ENCODE peak calls at places on chromosomes 6 and 20, in seven cellular contexts. One of them, this sample, is unnamed.

GRCh38 chr20:31719644-31720485 is 2.8 kb downstream of the BCL2L1 start:
- DNase-seq in RWPE1: peak
- DNase-seq in epithelial cell of esophagus: no peak
- DNase-seq in tibial artery: no peak
- DNase-seq in adrenal gland: no peak
- DNase-seq in endothelial cell: no peak
- DNase-seq in RWPE2: peak
- DNase-seq in this sample: no peak

GRCh38 chr6:20402181-20403079 is 751 bp downstream of the E2F3 start:
- DNase-seq in RWPE1: peak
- DNase-seq in epithelial cell of esophagus: peak
- DNase-seq in tibial artery: peak
- DNase-seq in adrenal gland: peak
- DNase-seq in endothelial cell: peak
- DNase-seq in RWPE2: no peak
- DNase-seq in this sample: no peak

GRCh38 chr6:43942616-43943015 is 172.6 kb downstream of the VEGFA start:
- DNase-seq in RWPE1: no peak
- DNase-seq in epithelial cell of esophagus: no peak
- DNase-seq in tibial artery: no peak
- DNase-seq in adrenal gland: no peak
- DNase-seq in endothelial cell: no peak
- DNase-seq in RWPE2: no peak
- DNase-seq in this sample: no peak

GRCh38 chr6:151374024-151374423 is 17.3 kb downstream of the ZBTB2 start:
- DNase-seq in RWPE1: peak
- DNase-seq in epithelial cell of esophagus: peak
- DNase-seq in tibial artery: no peak
- DNase-seq in adrenal gland: peak
- DNase-seq in endothelial cell: peak
- DNase-seq in RWPE2: no peak
- DNase-seq in this sample: no peak

GRCh38 chr6:136646377-136646776 is 96.2 kb upstream of the MAP7 start:
- DNase-seq in RWPE1: no peak
- DNase-seq in epithelial cell of esophagus: no peak
- DNase-seq in tibial artery: no peak
- DNase-seq in adrenal gland: no peak
- DNase-seq in endothelial cell: no peak
- DNase-seq in RWPE2: no peak
- DNase-seq in this sample: no peak

GRCh38 chr6:169172435-169172834 is 81.2 kb downstream of the THBS2 start:
- DNase-seq in RWPE1: peak
- DNase-seq in epithelial cell of esophagus: peak
- DNase-seq in tibial artery: peak
- DNase-seq in adrenal gland: peak
- DNase-seq in endothelial cell: no peak
- DNase-seq in RWPE2: no peak
- DNase-seq in this sample: no peak

GRCh38 chr6:165695736-165696515 is 32.9 kb upstream of the PDE10A start:
- DNase-seq in RWPE1: no peak
- DNase-seq in epithelial cell of esophagus: no peak
- DNase-seq in tibial artery: no peak
- DNase-seq in adrenal gland: no peak
- DNase-seq in endothelial cell: no peak
- DNase-seq in RWPE2: no peak
- DNase-seq in this sample: no peak

GRCh38 chr6:131172237-131172636 is 37.0 kb downstream of the AKAP7 start:
- DNase-seq in RWPE1: no peak
- DNase-seq in epithelial cell of esophagus: peak
- DNase-seq in tibial artery: no peak
- DNase-seq in adrenal gland: peak
- DNase-seq in endothelial cell: no peak
- DNase-seq in RWPE2: no peak
- DNase-seq in this sample: no peak

GRCh38 chr6:135159531-135159930 is 21.6 kb upstream of the MYB start:
- DNase-seq in RWPE1: no peak
- DNase-seq in epithelial cell of esophagus: peak
- DNase-seq in tibial artery: no peak
- DNase-seq in adrenal gland: peak
- DNase-seq in endothelial cell: no peak
- DNase-seq in RWPE2: no peak
- DNase-seq in this sample: no peak

GRCh38 chr6:38311201-38311600 is 328.5 kb downstream of the BTBD9 start:
- DNase-seq in RWPE1: no peak
- DNase-seq in epithelial cell of esophagus: no peak
- DNase-seq in tibial artery: no peak
- DNase-seq in adrenal gland: no peak
- DNase-seq in endothelial cell: no peak
- DNase-seq in RWPE2: no peak
- DNase-seq in this sample: no peak

GRCh38 chr6:148535976-148536375 is 193.3 kb downstream of the SASH1 start:
- DNase-seq in RWPE1: no peak
- DNase-seq in epithelial cell of esophagus: no peak
- DNase-seq in tibial artery: no peak
- DNase-seq in adrenal gland: no peak
- DNase-seq in endothelial cell: no peak
- DNase-seq in RWPE2: no peak
- DNase-seq in this sample: no peak

GRCh38 chr20:17610566-17611289 is 40.9 kb downstream of the DSTN start:
- DNase-seq in RWPE1: no peak
- DNase-seq in epithelial cell of esophagus: peak
- DNase-seq in tibial artery: peak
- DNase-seq in adrenal gland: no peak
- DNase-seq in endothelial cell: no peak
- DNase-seq in RWPE2: no peak
- DNase-seq in this sample: peak

GRCh38 chr20:4787825-4788224 is 66.1 kb downstream of the PRND start:
- DNase-seq in RWPE1: no peak
- DNase-seq in epithelial cell of esophagus: no peak
- DNase-seq in tibial artery: no peak
- DNase-seq in adrenal gland: no peak
- DNase-seq in endothelial cell: no peak
- DNase-seq in RWPE2: no peak
- DNase-seq in this sample: no peak

GRCh38 chr20:47319517-47320252 is 36.8 kb downstream of the ZMYND8 start:
- DNase-seq in RWPE1: peak
- DNase-seq in epithelial cell of esophagus: peak
- DNase-seq in tibial artery: peak
- DNase-seq in adrenal gland: no peak
- DNase-seq in endothelial cell: peak
- DNase-seq in RWPE2: peak
- DNase-seq in this sample: no peak

GRCh38 chr6:67358241-67358640 is 1276.8 kb upstream of the ADGRB3 start:
- DNase-seq in RWPE1: no peak
- DNase-seq in epithelial cell of esophagus: no peak
- DNase-seq in tibial artery: no peak
- DNase-seq in adrenal gland: no peak
- DNase-seq in endothelial cell: no peak
- DNase-seq in RWPE2: no peak
- DNase-seq in this sample: no peak

GRCh38 chr6:7241160-7241559 is 71.8 kb downstream of the SSR1 start:
- DNase-seq in RWPE1: no peak
- DNase-seq in epithelial cell of esophagus: no peak
- DNase-seq in tibial artery: no peak
- DNase-seq in adrenal gland: no peak
- DNase-seq in endothelial cell: no peak
- DNase-seq in RWPE2: no peak
- DNase-seq in this sample: no peak

GRCh38 chr6:11785449-11785951 is 6.9 kb upstream of the ADTRP start:
- DNase-seq in RWPE1: peak
- DNase-seq in epithelial cell of esophagus: peak
- DNase-seq in tibial artery: no peak
- DNase-seq in adrenal gland: no peak
- DNase-seq in endothelial cell: no peak
- DNase-seq in RWPE2: no peak
- DNase-seq in this sample: no peak

GRCh38 chr6:6705061-6705425 is 116.5 kb downstream of the LY86 start:
- DNase-seq in RWPE1: no peak
- DNase-seq in epithelial cell of esophagus: no peak
- DNase-seq in tibial artery: no peak
- DNase-seq in adrenal gland: no peak
- DNase-seq in endothelial cell: no peak
- DNase-seq in RWPE2: no peak
- DNase-seq in this sample: no peak

GRCh38 chr6:68343901-68344300 is 291.2 kb upstream of the ADGRB3 start:
- DNase-seq in RWPE1: peak
- DNase-seq in epithelial cell of esophagus: peak
- DNase-seq in tibial artery: no peak
- DNase-seq in adrenal gland: no peak
- DNase-seq in endothelial cell: peak
- DNase-seq in RWPE2: no peak
- DNase-seq in this sample: no peak

GRCh38 chr6:26103141-26103769 is 16.0 kb downstream of the HFE start:
- DNase-seq in RWPE1: peak
- DNase-seq in epithelial cell of esophagus: peak
- DNase-seq in tibial artery: no peak
- DNase-seq in adrenal gland: peak
- DNase-seq in endothelial cell: no peak
- DNase-seq in RWPE2: no peak
- DNase-seq in this sample: no peak

GRCh38 chr6:26104457-26105108 is 17.4 kb downstream of the HFE start:
- DNase-seq in RWPE1: no peak
- DNase-seq in epithelial cell of esophagus: no peak
- DNase-seq in tibial artery: no peak
- DNase-seq in adrenal gland: no peak
- DNase-seq in endothelial cell: no peak
- DNase-seq in RWPE2: no peak
- DNase-seq in this sample: no peak

GRCh38 chr6:26105109-26105730 is 18.0 kb downstream of the HFE start:
- DNase-seq in RWPE1: no peak
- DNase-seq in epithelial cell of esophagus: no peak
- DNase-seq in tibial artery: no peak
- DNase-seq in adrenal gland: no peak
- DNase-seq in endothelial cell: no peak
- DNase-seq in RWPE2: no peak
- DNase-seq in this sample: no peak

GRCh38 chr6:26105842-26106241 is 18.6 kb downstream of the HFE start:
- DNase-seq in RWPE1: peak
- DNase-seq in epithelial cell of esophagus: peak
- DNase-seq in tibial artery: no peak
- DNase-seq in adrenal gland: no peak
- DNase-seq in endothelial cell: no peak
- DNase-seq in RWPE2: no peak
- DNase-seq in this sample: no peak

GRCh38 chr6:26103770-26104456 is 16.7 kb downstream of the HFE start:
- DNase-seq in RWPE1: peak
- DNase-seq in epithelial cell of esophagus: peak
- DNase-seq in tibial artery: peak
- DNase-seq in adrenal gland: peak
- DNase-seq in endothelial cell: peak
- DNase-seq in RWPE2: peak
- DNase-seq in this sample: no peak
- TF ChIP-seq CTCF in RWPE1: peak
- TF ChIP-seq CTCF in epithelial cell of esophagus: peak
- TF ChIP-seq CTCF in tibial artery: peak
- TF ChIP-seq CTCF in adrenal gland: peak
- TF ChIP-seq CTCF in endothelial cell: peak
- TF ChIP-seq CTCF in RWPE2: peak
- TF ChIP-seq CTCF in this sample: peak

GRCh38 chr20:49028684-49029083 is 17.4 kb upstream of the CSE1L start:
- DNase-seq in RWPE1: peak
- DNase-seq in epithelial cell of esophagus: peak
- DNase-seq in tibial artery: no peak
- DNase-seq in adrenal gland: no peak
- DNase-seq in endothelial cell: no peak
- DNase-seq in RWPE2: no peak
- DNase-seq in this sample: no peak
- TF ChIP-seq CTCF in RWPE1: peak
- TF ChIP-seq CTCF in epithelial cell of esophagus: peak
- TF ChIP-seq CTCF in tibial artery: no peak
- TF ChIP-seq CTCF in adrenal gland: peak
- TF ChIP-seq CTCF in endothelial cell: no peak
- TF ChIP-seq CTCF in RWPE2: peak
- TF ChIP-seq CTCF in this sample: peak

DNA sequence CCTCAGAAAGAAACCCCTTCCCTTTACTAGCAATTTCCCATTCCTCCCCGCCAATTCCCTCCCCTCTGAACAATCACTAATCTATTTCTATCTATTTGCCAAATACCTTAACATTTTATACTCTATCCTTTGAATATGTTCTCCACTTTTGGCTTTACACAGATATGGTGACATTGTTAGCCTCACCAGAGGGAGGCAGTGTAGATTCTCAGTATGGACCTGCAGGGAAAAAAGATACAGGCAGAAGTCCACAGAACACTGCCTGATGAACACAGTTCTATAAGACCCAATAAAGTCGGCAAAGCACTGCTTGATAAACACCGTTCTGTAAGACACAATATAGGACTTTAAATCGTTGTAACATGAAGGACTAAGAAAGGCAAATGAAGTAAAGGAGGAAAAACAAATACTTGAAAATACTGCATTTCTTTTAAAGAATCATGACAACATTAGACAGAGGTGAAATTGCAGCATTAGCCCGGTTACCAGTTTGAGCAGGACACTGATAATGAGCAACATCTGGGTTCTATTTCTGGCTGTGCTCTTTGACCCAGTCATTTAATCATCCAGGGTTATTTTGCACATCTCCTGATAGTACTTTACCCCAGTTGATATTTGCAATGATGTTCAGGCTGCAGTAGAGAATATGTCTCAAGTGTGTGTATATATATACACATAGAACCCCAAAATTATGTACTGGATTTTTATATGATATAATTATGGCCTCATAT is 296.8 kb downstream of the UTRN start:
- DNase-seq in RWPE1: no peak
- DNase-seq in epithelial cell of esophagus: peak
- DNase-seq in tibial artery: no peak
- DNase-seq in adrenal gland: no peak
- DNase-seq in endothelial cell: peak
- DNase-seq in RWPE2: no peak
- DNase-seq in this sample: no peak
- TF ChIP-seq CTCF in RWPE1: no peak
- TF ChIP-seq CTCF in epithelial cell of esophagus: peak
- TF ChIP-seq CTCF in tibial artery: no peak
- TF ChIP-seq CTCF in adrenal gland: peak
- TF ChIP-seq CTCF in endothelial cell: peak
- TF ChIP-seq CTCF in RWPE2: peak
- TF ChIP-seq CTCF in this sample: peak

DNA sequence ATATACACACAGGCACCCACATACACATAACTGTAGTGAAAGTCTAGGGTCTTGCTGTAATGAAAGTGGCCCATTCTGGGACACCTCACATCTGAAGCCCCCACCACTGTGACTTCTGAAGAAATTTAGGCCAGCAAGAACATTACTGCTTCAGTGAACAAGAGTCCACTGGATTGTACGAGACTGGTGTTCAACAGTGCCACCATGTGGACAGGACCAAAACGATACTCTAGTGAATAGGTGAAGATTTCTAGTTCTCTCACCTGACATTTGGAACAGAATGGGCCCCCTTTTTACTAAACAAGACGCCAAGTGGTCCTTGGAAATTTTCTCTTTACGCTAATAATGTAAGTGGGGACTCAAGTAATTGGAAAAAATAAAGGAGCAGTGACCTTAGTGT is 156.9 kb downstream of the MAFB start:
- DNase-seq in RWPE1: no peak
- DNase-seq in epithelial cell of esophagus: peak
- DNase-seq in tibial artery: no peak
- DNase-seq in adrenal gland: no peak
- DNase-seq in endothelial cell: peak
- DNase-seq in RWPE2: no peak
- DNase-seq in this sample: no peak
- TF ChIP-seq CTCF in RWPE1: no peak
- TF ChIP-seq CTCF in epithelial cell of esophagus: peak
- TF ChIP-seq CTCF in tibial artery: no peak
- TF ChIP-seq CTCF in adrenal gland: no peak
- TF ChIP-seq CTCF in endothelial cell: peak
- TF ChIP-seq CTCF in RWPE2: peak
- TF ChIP-seq CTCF in this sample: peak

GRCh38 chr6:154448448-154449096 is 61.9 kb downstream of the CNKSR3 start:
- DNase-seq in RWPE1: no peak
- DNase-seq in epithelial cell of esophagus: peak
- DNase-seq in tibial artery: no peak
- DNase-seq in adrenal gland: no peak
- DNase-seq in endothelial cell: no peak
- DNase-seq in RWPE2: no peak
- DNase-seq in this sample: no peak
- TF ChIP-seq CTCF in RWPE1: no peak
- TF ChIP-seq CTCF in epithelial cell of esophagus: peak
- TF ChIP-seq CTCF in tibial artery: peak
- TF ChIP-seq CTCF in adrenal gland: no peak
- TF ChIP-seq CTCF in endothelial cell: no peak
- TF ChIP-seq CTCF in RWPE2: no peak
- TF ChIP-seq CTCF in this sample: peak

This sample was measured in chondrocyte.